ENCODE peak calls at places on chromosomes 6 and 20, in six cellular contexts. One of them, this sample, is unnamed. For H3K4me1, the result is how much of the 10 kb centered on the place peaks cover.

GRCh38 chr6:105790635-105791034 is 295.5 kb upstream of the PRDM1 start:
- DNase-seq in NT2/D1: no peak
- DNase-seq in breast epithelium: no peak
- DNase-seq in CD8-positive, alpha-beta T cell: no peak
- DNase-seq in heart left ventricle: no peak
- DNase-seq in A549: no peak
- DNase-seq in this sample: no peak

GRCh38 chr20:49724637-49725606 is 11.2 kb upstream of the B4GALT5 start:
- DNase-seq in NT2/D1: no peak
- DNase-seq in breast epithelium: no peak
- DNase-seq in CD8-positive, alpha-beta T cell: no peak
- DNase-seq in heart left ventricle: no peak
- DNase-seq in A549: no peak
- DNase-seq in this sample: no peak

GRCh38 chr6:10521104-10521808 is at the start of gene GCNT2:
- DNase-seq in NT2/D1: peak
- DNase-seq in breast epithelium: no peak
- DNase-seq in CD8-positive, alpha-beta T cell: no peak
- DNase-seq in heart left ventricle: no peak
- DNase-seq in A549: peak
- DNase-seq in this sample: peak

GRCh38 chr20:49762940-49763766 is 49.5 kb upstream of the B4GALT5 start:
- DNase-seq in NT2/D1: no peak
- DNase-seq in breast epithelium: no peak
- DNase-seq in CD8-positive, alpha-beta T cell: no peak
- DNase-seq in heart left ventricle: no peak
- DNase-seq in A549: no peak
- DNase-seq in this sample: no peak

GRCh38 chr6:131167773-131168172 is 32.5 kb downstream of the AKAP7 start:
- DNase-seq in NT2/D1: no peak
- DNase-seq in breast epithelium: no peak
- DNase-seq in CD8-positive, alpha-beta T cell: no peak
- DNase-seq in heart left ventricle: no peak
- DNase-seq in A549: no peak
- DNase-seq in this sample: no peak

GRCh38 chr6:16168858-16169257 is 40.0 kb downstream of the MYLIP start:
- DNase-seq in NT2/D1: peak
- DNase-seq in breast epithelium: no peak
- DNase-seq in CD8-positive, alpha-beta T cell: no peak
- DNase-seq in heart left ventricle: no peak
- DNase-seq in A549: no peak
- DNase-seq in this sample: peak

GRCh38 chr6:107416179-107416578 is 43.2 kb downstream of the PDSS2 start:
- DNase-seq in NT2/D1: no peak
- DNase-seq in breast epithelium: no peak
- DNase-seq in CD8-positive, alpha-beta T cell: no peak
- DNase-seq in heart left ventricle: no peak
- DNase-seq in A549: no peak
- DNase-seq in this sample: no peak

GRCh38 chr6:144639654-144640053 is 354.5 kb downstream of the UTRN start:
- DNase-seq in NT2/D1: no peak
- DNase-seq in breast epithelium: no peak
- DNase-seq in CD8-positive, alpha-beta T cell: no peak
- DNase-seq in heart left ventricle: no peak
- DNase-seq in A549: no peak
- DNase-seq in this sample: no peak

GRCh38 chr6:157868835-157869234 is 45.8 kb downstream of the SNX9 start:
- DNase-seq in NT2/D1: no peak
- DNase-seq in breast epithelium: no peak
- DNase-seq in CD8-positive, alpha-beta T cell: no peak
- DNase-seq in heart left ventricle: no peak
- DNase-seq in A549: no peak
- DNase-seq in this sample: no peak

GRCh38 chr6:143279385-143279784 is 171.1 kb downstream of the ADAT2 start:
- DNase-seq in NT2/D1: no peak
- DNase-seq in breast epithelium: no peak
- DNase-seq in CD8-positive, alpha-beta T cell: no peak
- DNase-seq in heart left ventricle: no peak
- DNase-seq in A549: peak
- DNase-seq in this sample: no peak

GRCh38 chr20:64168381-64169088 is 4.3 kb downstream of the MYT1 start:
- DNase-seq in NT2/D1: no peak
- DNase-seq in breast epithelium: no peak
- DNase-seq in CD8-positive, alpha-beta T cell: no peak
- DNase-seq in heart left ventricle: no peak
- DNase-seq in A549: no peak
- DNase-seq in this sample: no peak

GRCh38 chr6:161973064-161973463 is 699.2 kb upstream of the AGPAT4 start:
- DNase-seq in NT2/D1: no peak
- DNase-seq in breast epithelium: no peak
- DNase-seq in CD8-positive, alpha-beta T cell: no peak
- DNase-seq in heart left ventricle: no peak
- DNase-seq in A549: no peak
- DNase-seq in this sample: no peak

GRCh38 chr20:37821691-37822655 is 81.0 kb upstream of the VSTM2L start:
- DNase-seq in NT2/D1: no peak
- DNase-seq in breast epithelium: no peak
- DNase-seq in CD8-positive, alpha-beta T cell: no peak
- DNase-seq in heart left ventricle: no peak
- DNase-seq in A549: no peak
- DNase-seq in this sample: no peak

DNA sequence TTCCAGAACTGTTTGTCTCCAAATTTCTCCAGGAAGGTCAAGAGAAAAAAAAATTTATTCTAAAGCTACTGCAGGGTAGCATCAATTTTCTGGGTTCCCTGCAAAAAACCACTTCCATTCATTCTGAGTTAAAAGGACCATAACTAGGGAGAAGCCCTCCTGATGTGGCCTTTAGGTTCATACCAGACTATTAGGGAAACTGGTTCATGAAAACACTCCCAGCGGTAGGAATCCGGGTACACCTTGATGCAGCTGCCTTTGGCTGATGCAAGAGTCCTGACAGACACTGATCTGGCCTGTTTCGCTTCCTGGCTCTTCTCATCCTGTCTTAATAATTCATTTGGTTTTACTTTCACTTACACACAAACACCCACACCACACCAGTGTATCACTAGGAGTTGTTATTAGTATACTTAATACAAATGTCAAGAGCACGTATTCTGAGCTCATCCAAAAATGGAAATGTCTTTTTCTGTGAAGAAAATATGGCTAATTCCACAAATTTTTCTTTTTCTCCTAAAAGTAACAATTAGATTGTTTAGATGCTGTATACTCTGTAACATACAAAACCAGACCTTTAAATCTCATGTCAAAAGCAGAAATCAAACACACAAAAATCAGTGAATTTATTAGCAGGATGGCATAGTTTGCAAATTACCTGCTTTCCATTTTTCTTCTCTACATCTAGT is 38.4 kb upstream of the ARHGAP18 start:
- DNase-seq in NT2/D1: no peak
- DNase-seq in breast epithelium: no peak
- DNase-seq in CD8-positive, alpha-beta T cell: peak
- DNase-seq in heart left ventricle: no peak
- DNase-seq in A549: no peak
- DNase-seq in this sample: no peak
- H3K4me1 ChIP-seq in NT2/D1: under half
- H3K4me1 ChIP-seq in breast epithelium: under half
- H3K4me1 ChIP-seq in CD8-positive, alpha-beta T cell: half or more
- H3K4me1 ChIP-seq in heart left ventricle: half or more
- H3K4me1 ChIP-seq in A549: under half
- H3K4me1 ChIP-seq in this sample: under half

DNA sequence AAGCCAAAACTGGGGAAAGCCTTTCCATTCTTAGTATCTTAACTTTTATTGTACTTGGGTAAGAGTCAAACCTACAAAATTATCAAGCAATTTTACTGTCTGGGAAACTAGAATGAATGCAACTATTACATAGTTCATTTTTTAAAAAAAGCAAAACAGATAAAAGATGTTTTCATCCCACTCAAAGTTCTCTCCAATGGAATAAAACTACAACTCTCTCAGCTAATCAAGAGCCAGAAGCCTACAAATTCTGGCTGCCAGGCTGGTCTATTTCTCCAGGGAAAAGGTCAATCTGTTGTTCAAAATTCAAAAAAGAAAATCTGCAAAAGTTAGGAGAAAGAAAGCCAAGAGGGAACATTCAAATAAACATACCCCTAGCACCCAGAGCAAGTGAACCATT is 56.2 kb downstream of the COL12A1 start:
- DNase-seq in NT2/D1: no peak
- DNase-seq in breast epithelium: no peak
- DNase-seq in CD8-positive, alpha-beta T cell: no peak
- DNase-seq in heart left ventricle: no peak
- DNase-seq in A549: no peak
- DNase-seq in this sample: no peak
- H3K4me1 ChIP-seq in NT2/D1: under half
- H3K4me1 ChIP-seq in breast epithelium: under half
- H3K4me1 ChIP-seq in CD8-positive, alpha-beta T cell: under half
- H3K4me1 ChIP-seq in heart left ventricle: under half
- H3K4me1 ChIP-seq in A549: under half
- H3K4me1 ChIP-seq in this sample: under half

GRCh38 chr6:25179051-25179778 is 100.0 kb upstream of the CARMIL1 start:
- DNase-seq in NT2/D1: no peak
- DNase-seq in breast epithelium: no peak
- DNase-seq in CD8-positive, alpha-beta T cell: no peak
- DNase-seq in heart left ventricle: no peak
- DNase-seq in A549: no peak
- DNase-seq in this sample: no peak

GRCh38 chr6:25175656-25176055 is 103.5 kb upstream of the CARMIL1 start:
- DNase-seq in NT2/D1: no peak
- DNase-seq in breast epithelium: no peak
- DNase-seq in CD8-positive, alpha-beta T cell: no peak
- DNase-seq in heart left ventricle: no peak
- DNase-seq in A549: no peak
- DNase-seq in this sample: no peak

GRCh38 chr6:25178336-25178735 is 100.8 kb upstream of the CARMIL1 start:
- DNase-seq in NT2/D1: no peak
- DNase-seq in breast epithelium: no peak
- DNase-seq in CD8-positive, alpha-beta T cell: no peak
- DNase-seq in heart left ventricle: no peak
- DNase-seq in A549: no peak
- DNase-seq in this sample: no peak

GRCh38 chr6:25176466-25176865 is 102.7 kb upstream of the CARMIL1 start:
- DNase-seq in NT2/D1: no peak
- DNase-seq in breast epithelium: no peak
- DNase-seq in CD8-positive, alpha-beta T cell: no peak
- DNase-seq in heart left ventricle: no peak
- DNase-seq in A549: no peak
- DNase-seq in this sample: no peak

DNA sequence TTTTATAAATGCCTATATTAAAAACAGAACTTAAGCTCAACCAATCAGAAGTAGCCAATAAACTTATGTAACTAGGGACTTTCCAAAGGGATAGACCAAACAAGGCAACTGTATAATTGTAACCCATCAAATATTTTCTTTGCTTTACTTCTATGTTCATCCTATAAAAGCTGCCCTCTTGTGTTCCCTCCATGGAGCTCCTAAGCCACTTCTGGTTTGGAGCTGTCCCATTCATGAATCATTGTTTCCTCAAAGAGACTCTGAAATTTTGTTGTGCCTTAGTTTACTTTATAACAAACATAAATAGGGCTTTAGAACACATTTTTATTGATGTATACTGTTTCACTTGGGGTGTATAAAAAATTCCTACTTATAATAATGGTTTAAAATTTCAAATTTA is 101.5 kb upstream of the CARMIL1 start:
- DNase-seq in NT2/D1: no peak
- DNase-seq in breast epithelium: no peak
- DNase-seq in CD8-positive, alpha-beta T cell: no peak
- DNase-seq in heart left ventricle: no peak
- DNase-seq in A549: no peak
- DNase-seq in this sample: no peak
- H3K4me1 ChIP-seq in NT2/D1: under half
- H3K4me1 ChIP-seq in breast epithelium: under half
- H3K4me1 ChIP-seq in CD8-positive, alpha-beta T cell: under half
- H3K4me1 ChIP-seq in heart left ventricle: half or more
- H3K4me1 ChIP-seq in A549: under half
- H3K4me1 ChIP-seq in this sample: under half

DNA sequence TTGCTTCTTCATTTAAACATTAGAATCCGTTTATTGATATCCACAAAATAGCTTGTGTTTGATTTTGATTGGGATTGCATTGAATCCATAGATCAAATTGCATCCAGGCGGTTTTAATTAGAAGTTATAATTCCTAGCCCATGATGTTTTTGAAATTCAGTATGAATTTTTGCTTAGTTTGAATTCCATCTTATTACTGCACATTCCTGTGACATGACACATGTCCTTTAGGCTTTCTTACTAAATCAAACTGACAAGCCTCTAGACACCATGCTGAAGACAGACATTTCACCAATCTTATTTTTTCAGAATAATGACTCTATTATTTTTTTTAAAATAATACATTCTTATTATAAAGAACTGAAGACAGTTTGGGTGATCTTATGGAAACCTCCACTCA is 21.4 kb upstream of the PI16 start:
- DNase-seq in NT2/D1: no peak
- DNase-seq in breast epithelium: no peak
- DNase-seq in CD8-positive, alpha-beta T cell: no peak
- DNase-seq in heart left ventricle: no peak
- DNase-seq in A549: no peak
- DNase-seq in this sample: no peak
- H3K4me1 ChIP-seq in NT2/D1: under half
- H3K4me1 ChIP-seq in breast epithelium: under half
- H3K4me1 ChIP-seq in CD8-positive, alpha-beta T cell: under half
- H3K4me1 ChIP-seq in heart left ventricle: under half
- H3K4me1 ChIP-seq in A549: under half
- H3K4me1 ChIP-seq in this sample: under half

GRCh38 chr6:28078836-28079235 is 1.5 kb upstream of the ZNF165 start:
- DNase-seq in NT2/D1: no peak
- DNase-seq in breast epithelium: no peak
- DNase-seq in CD8-positive, alpha-beta T cell: no peak
- DNase-seq in heart left ventricle: no peak
- DNase-seq in A549: no peak
- DNase-seq in this sample: no peak
- H3K4me1 ChIP-seq in NT2/D1: under half
- H3K4me1 ChIP-seq in breast epithelium: under half
- H3K4me1 ChIP-seq in CD8-positive, alpha-beta T cell: under half
- H3K4me1 ChIP-seq in heart left ventricle: under half
- H3K4me1 ChIP-seq in A549: under half
- H3K4me1 ChIP-seq in this sample: under half

This sample was measured in HAP-1.